ENCODE peak calls at places on chromosome 5, in nine cellular contexts. One of them, this sample, is unnamed.

GRCh38 chr5:75040973-75041372 is 11.4 kb downstream of the GCNT4 start:
- DNase-seq in midbrain: no peak
- DNase-seq in Calu3: no peak
- DNase-seq in SIG-M5: no peak
- DNase-seq in erythroblast: no peak
- DNase-seq in activated CD4-positive, alpha-beta T cell treated with anti-CD3 and anti-CD28 coated beads for 36 hours: no peak
- DNase-seq in dorsolateral prefrontal cortex: no peak
- DNase-seq in amniotic epithelial cell: peak; percentile 92
- DNase-seq in NCI-H526 treated with DMSO at 0.1 percent for 48 hours: no peak
- DNase-seq in this sample: no peak

GRCh38 chr5:172133359-172134029 is 54.5 kb downstream of the STK10 start:
- DNase-seq in midbrain: no peak
- DNase-seq in Calu3: no peak
- DNase-seq in SIG-M5: peak; percentile 63
- DNase-seq in erythroblast: no peak
- DNase-seq in activated CD4-positive, alpha-beta T cell treated with anti-CD3 and anti-CD28 coated beads for 36 hours: peak; percentile 83
- DNase-seq in dorsolateral prefrontal cortex: no peak
- DNase-seq in amniotic epithelial cell: peak; percentile 93
- DNase-seq in NCI-H526 treated with DMSO at 0.1 percent for 48 hours: no peak
- DNase-seq in this sample: no peak

GRCh38 chr5:55231476-55232193 is 1.8 kb downstream of the CCNO start:
- DNase-seq in midbrain: no peak
- DNase-seq in Calu3: peak; percentile 40
- DNase-seq in SIG-M5: no peak
- DNase-seq in erythroblast: peak; percentile 42
- DNase-seq in activated CD4-positive, alpha-beta T cell treated with anti-CD3 and anti-CD28 coated beads for 36 hours: peak; percentile 45
- DNase-seq in dorsolateral prefrontal cortex: peak; percentile 44
- DNase-seq in amniotic epithelial cell: no peak
- DNase-seq in NCI-H526 treated with DMSO at 0.1 percent for 48 hours: no peak
- DNase-seq in this sample: no peak

GRCh38 chr5:74094096-74094778 is 468.2 kb downstream of the ARHGEF28 start:
- DNase-seq in midbrain: no peak
- DNase-seq in Calu3: no peak
- DNase-seq in SIG-M5: no peak
- DNase-seq in erythroblast: no peak
- DNase-seq in activated CD4-positive, alpha-beta T cell treated with anti-CD3 and anti-CD28 coated beads for 36 hours: no peak
- DNase-seq in dorsolateral prefrontal cortex: no peak
- DNase-seq in amniotic epithelial cell: no peak
- DNase-seq in NCI-H526 treated with DMSO at 0.1 percent for 48 hours: no peak
- DNase-seq in this sample: no peak

GRCh38 chr5:122707796-122708195 is 67.1 kb upstream of the SNX2 start:
- DNase-seq in midbrain: no peak
- DNase-seq in Calu3: no peak
- DNase-seq in SIG-M5: no peak
- DNase-seq in erythroblast: no peak
- DNase-seq in activated CD4-positive, alpha-beta T cell treated with anti-CD3 and anti-CD28 coated beads for 36 hours: no peak
- DNase-seq in dorsolateral prefrontal cortex: no peak
- DNase-seq in amniotic epithelial cell: no peak
- DNase-seq in NCI-H526 treated with DMSO at 0.1 percent for 48 hours: no peak
- DNase-seq in this sample: no peak

GRCh38 chr5:159441441-159441840 is 111.2 kb upstream of the IL12B start:
- DNase-seq in midbrain: no peak
- DNase-seq in Calu3: peak; percentile 30
- DNase-seq in SIG-M5: no peak
- DNase-seq in erythroblast: no peak
- DNase-seq in activated CD4-positive, alpha-beta T cell treated with anti-CD3 and anti-CD28 coated beads for 36 hours: no peak
- DNase-seq in dorsolateral prefrontal cortex: no peak
- DNase-seq in amniotic epithelial cell: no peak
- DNase-seq in NCI-H526 treated with DMSO at 0.1 percent for 48 hours: no peak
- DNase-seq in this sample: no peak

GRCh38 chr5:6543830-6544560 is 88.8 kb downstream of the NSUN2 start:
- DNase-seq in midbrain: no peak
- DNase-seq in Calu3: no peak
- DNase-seq in SIG-M5: no peak
- DNase-seq in erythroblast: no peak
- DNase-seq in activated CD4-positive, alpha-beta T cell treated with anti-CD3 and anti-CD28 coated beads for 36 hours: no peak
- DNase-seq in dorsolateral prefrontal cortex: no peak
- DNase-seq in amniotic epithelial cell: no peak
- DNase-seq in NCI-H526 treated with DMSO at 0.1 percent for 48 hours: no peak
- DNase-seq in this sample: no peak

GRCh38 chr5:6090838-6091237 is 287.5 kb downstream of the MED10 start:
- DNase-seq in midbrain: no peak
- DNase-seq in Calu3: no peak
- DNase-seq in SIG-M5: no peak
- DNase-seq in erythroblast: no peak
- DNase-seq in activated CD4-positive, alpha-beta T cell treated with anti-CD3 and anti-CD28 coated beads for 36 hours: no peak
- DNase-seq in dorsolateral prefrontal cortex: no peak
- DNase-seq in amniotic epithelial cell: no peak
- DNase-seq in NCI-H526 treated with DMSO at 0.1 percent for 48 hours: no peak
- DNase-seq in this sample: peak; percentile 40

GRCh38 chr5:122175852-122176251 is 46.5 kb downstream of the ZNF474 start:
- DNase-seq in midbrain: no peak
- DNase-seq in Calu3: no peak
- DNase-seq in SIG-M5: no peak
- DNase-seq in erythroblast: no peak
- DNase-seq in activated CD4-positive, alpha-beta T cell treated with anti-CD3 and anti-CD28 coated beads for 36 hours: no peak
- DNase-seq in dorsolateral prefrontal cortex: no peak
- DNase-seq in amniotic epithelial cell: no peak
- DNase-seq in NCI-H526 treated with DMSO at 0.1 percent for 48 hours: no peak
- DNase-seq in this sample: no peak

GRCh38 chr5:61603211-61603908 is 271.3 kb downstream of the ZSWIM6 start:
- DNase-seq in midbrain: peak; percentile 81
- DNase-seq in Calu3: no peak
- DNase-seq in SIG-M5: no peak
- DNase-seq in erythroblast: no peak
- DNase-seq in activated CD4-positive, alpha-beta T cell treated with anti-CD3 and anti-CD28 coated beads for 36 hours: no peak
- DNase-seq in dorsolateral prefrontal cortex: peak; percentile 82
- DNase-seq in amniotic epithelial cell: no peak
- DNase-seq in NCI-H526 treated with DMSO at 0.1 percent for 48 hours: no peak
- DNase-seq in this sample: no peak

GRCh38 chr5:851076-851475 is 290 bp upstream of the ZDHHC11 start:
- DNase-seq in midbrain: no peak
- DNase-seq in Calu3: no peak
- DNase-seq in SIG-M5: no peak
- DNase-seq in erythroblast: no peak
- DNase-seq in activated CD4-positive, alpha-beta T cell treated with anti-CD3 and anti-CD28 coated beads for 36 hours: no peak
- DNase-seq in dorsolateral prefrontal cortex: peak; percentile 25
- DNase-seq in amniotic epithelial cell: no peak
- DNase-seq in NCI-H526 treated with DMSO at 0.1 percent for 48 hours: no peak
- DNase-seq in this sample: peak; percentile 78

GRCh38 chr5:13188393-13188792 is 756.1 kb downstream of the DNAH5 start:
- DNase-seq in midbrain: no peak
- DNase-seq in Calu3: no peak
- DNase-seq in SIG-M5: no peak
- DNase-seq in erythroblast: no peak
- DNase-seq in activated CD4-positive, alpha-beta T cell treated with anti-CD3 and anti-CD28 coated beads for 36 hours: no peak
- DNase-seq in dorsolateral prefrontal cortex: no peak
- DNase-seq in amniotic epithelial cell: no peak
- DNase-seq in NCI-H526 treated with DMSO at 0.1 percent for 48 hours: no peak
- DNase-seq in this sample: no peak

GRCh38 chr5:134537297-134537696 is 11.8 kb downstream of the JADE2 start:
- DNase-seq in midbrain: no peak
- DNase-seq in Calu3: no peak
- DNase-seq in SIG-M5: no peak
- DNase-seq in erythroblast: no peak
- DNase-seq in activated CD4-positive, alpha-beta T cell treated with anti-CD3 and anti-CD28 coated beads for 36 hours: no peak
- DNase-seq in dorsolateral prefrontal cortex: no peak
- DNase-seq in amniotic epithelial cell: no peak
- DNase-seq in NCI-H526 treated with DMSO at 0.1 percent for 48 hours: no peak
- DNase-seq in this sample: no peak

GRCh38 chr5:39580702-39581498 is 156.1 kb upstream of the DAB2 start:
- DNase-seq in midbrain: no peak
- DNase-seq in Calu3: no peak
- DNase-seq in SIG-M5: no peak
- DNase-seq in erythroblast: no peak
- DNase-seq in activated CD4-positive, alpha-beta T cell treated with anti-CD3 and anti-CD28 coated beads for 36 hours: no peak
- DNase-seq in dorsolateral prefrontal cortex: no peak
- DNase-seq in amniotic epithelial cell: peak; percentile 47
- DNase-seq in NCI-H526 treated with DMSO at 0.1 percent for 48 hours: no peak
- DNase-seq in this sample: no peak

GRCh38 chr5:167440846-167441245 is 850.6 kb upstream of the WWC1 start:
- DNase-seq in midbrain: no peak
- DNase-seq in Calu3: no peak
- DNase-seq in SIG-M5: no peak
- DNase-seq in erythroblast: no peak
- DNase-seq in activated CD4-positive, alpha-beta T cell treated with anti-CD3 and anti-CD28 coated beads for 36 hours: no peak
- DNase-seq in dorsolateral prefrontal cortex: no peak
- DNase-seq in amniotic epithelial cell: no peak
- DNase-seq in NCI-H526 treated with DMSO at 0.1 percent for 48 hours: no peak
- DNase-seq in this sample: no peak

This sample was measured in lower leg skin.